ENCODE peak calls at places on chromosomes 11 and 22, in ten cellular contexts. One of them, this sample, is unnamed.

GRCh38 chr11:27795955-27796861 is 96.0 kb upstream of the BDNF start:
- DNase-seq in fibroblast of lung: no peak
- DNase-seq in nephron progenitor cell: peak
- DNase-seq in amniotic epithelial cell: no peak
- DNase-seq in GM23338: peak
- DNase-seq in CD4-positive, alpha-beta memory T cell: no peak
- DNase-seq in SK-N-DZ: no peak
- DNase-seq in RPMI8226: no peak
- DNase-seq in substantia nigra: no peak
- DNase-seq in AG08396: peak
- DNase-seq in this sample: no peak

GRCh38 chr11:120062561-120062930 is 75.4 kb downstream of the TRIM29 start:
- DNase-seq in nephron progenitor cell: no peak
- DNase-seq in substantia nigra: no peak
- DNase-seq in amniotic epithelial cell: no peak
- DNase-seq in fibroblast of lung: no peak
- DNase-seq in AG08396: no peak
- DNase-seq in CD4-positive, alpha-beta memory T cell: no peak
- DNase-seq in SK-N-DZ: no peak
- DNase-seq in GM23338: no peak
- DNase-seq in RPMI8226: no peak
- DNase-seq in this sample: no peak

GRCh38 chr11:107439586-107440201 is 17.9 kb downstream of the CWF19L2 start:
- DNase-seq in amniotic epithelial cell: no peak
- DNase-seq in CD4-positive, alpha-beta memory T cell: no peak
- DNase-seq in fibroblast of lung: no peak
- DNase-seq in substantia nigra: no peak
- DNase-seq in GM23338: no peak
- DNase-seq in nephron progenitor cell: no peak
- DNase-seq in SK-N-DZ: no peak
- DNase-seq in RPMI8226: no peak
- DNase-seq in AG08396: no peak
- DNase-seq in this sample: no peak

GRCh38 chr11:108568183-108568858 is 25.2 kb downstream of the EXPH5 start:
- DNase-seq in fibroblast of lung: no peak
- DNase-seq in AG08396: no peak
- DNase-seq in substantia nigra: no peak
- DNase-seq in CD4-positive, alpha-beta memory T cell: no peak
- DNase-seq in RPMI8226: no peak
- DNase-seq in SK-N-DZ: no peak
- DNase-seq in amniotic epithelial cell: no peak
- DNase-seq in GM23338: no peak
- DNase-seq in nephron progenitor cell: no peak
- DNase-seq in this sample: no peak

GRCh38 chr11:8199676-8200075 is 30.9 kb upstream of the RIC3 start:
- DNase-seq in SK-N-DZ: no peak
- DNase-seq in fibroblast of lung: no peak
- DNase-seq in AG08396: no peak
- DNase-seq in RPMI8226: no peak
- DNase-seq in substantia nigra: no peak
- DNase-seq in nephron progenitor cell: no peak
- DNase-seq in amniotic epithelial cell: no peak
- DNase-seq in CD4-positive, alpha-beta memory T cell: no peak
- DNase-seq in GM23338: no peak
- DNase-seq in this sample: no peak

GRCh38 chr22:50531546-50532352 is 1.9 kb upstream of the TYMP start:
- DNase-seq in substantia nigra: no peak
- DNase-seq in AG08396: peak
- DNase-seq in nephron progenitor cell: peak
- DNase-seq in fibroblast of lung: peak
- DNase-seq in CD4-positive, alpha-beta memory T cell: peak
- DNase-seq in GM23338: peak
- DNase-seq in amniotic epithelial cell: peak
- DNase-seq in RPMI8226: peak
- DNase-seq in SK-N-DZ: no peak
- DNase-seq in this sample: peak

GRCh38 chr11:25902476-25902875 is 429.5 kb upstream of the ANO3 start:
- DNase-seq in fibroblast of lung: no peak
- DNase-seq in substantia nigra: no peak
- DNase-seq in RPMI8226: no peak
- DNase-seq in amniotic epithelial cell: no peak
- DNase-seq in GM23338: no peak
- DNase-seq in SK-N-DZ: no peak
- DNase-seq in nephron progenitor cell: no peak
- DNase-seq in CD4-positive, alpha-beta memory T cell: no peak
- DNase-seq in AG08396: no peak
- DNase-seq in this sample: no peak

GRCh38 chr22:46107089-46107664 is 43.1 kb upstream of the PPARA start:
- DNase-seq in fibroblast of lung: no peak
- DNase-seq in AG08396: no peak
- DNase-seq in substantia nigra: peak
- DNase-seq in nephron progenitor cell: no peak
- DNase-seq in RPMI8226: no peak
- DNase-seq in GM23338: no peak
- DNase-seq in amniotic epithelial cell: no peak
- DNase-seq in SK-N-DZ: no peak
- DNase-seq in CD4-positive, alpha-beta memory T cell: no peak
- DNase-seq in this sample: no peak

GRCh38 chr11:106389096-106389495 is 311.6 kb downstream of the AASDHPPT start:
- DNase-seq in AG08396: no peak
- DNase-seq in RPMI8226: no peak
- DNase-seq in fibroblast of lung: peak
- DNase-seq in substantia nigra: no peak
- DNase-seq in nephron progenitor cell: no peak
- DNase-seq in GM23338: no peak
- DNase-seq in SK-N-DZ: no peak
- DNase-seq in CD4-positive, alpha-beta memory T cell: no peak
- DNase-seq in amniotic epithelial cell: peak
- DNase-seq in this sample: peak

GRCh38 chr22:35407352-35407751 is 7.4 kb downstream of the MCM5 start:
- DNase-seq in amniotic epithelial cell: no peak
- DNase-seq in nephron progenitor cell: no peak
- DNase-seq in fibroblast of lung: no peak
- DNase-seq in CD4-positive, alpha-beta memory T cell: no peak
- DNase-seq in AG08396: no peak
- DNase-seq in RPMI8226: no peak
- DNase-seq in SK-N-DZ: no peak
- DNase-seq in GM23338: no peak
- DNase-seq in substantia nigra: no peak
- DNase-seq in this sample: no peak

GRCh38 chr22:24401824-24402434 is 25.5 kb upstream of the ADORA2A start:
- DNase-seq in CD4-positive, alpha-beta memory T cell: no peak
- DNase-seq in amniotic epithelial cell: no peak
- DNase-seq in SK-N-DZ: no peak
- DNase-seq in nephron progenitor cell: no peak
- DNase-seq in AG08396: no peak
- DNase-seq in substantia nigra: no peak
- DNase-seq in GM23338: no peak
- DNase-seq in RPMI8226: no peak
- DNase-seq in fibroblast of lung: no peak
- DNase-seq in this sample: no peak

GRCh38 chr11:121489823-121490222 is 37.1 kb upstream of the SORL1-AS1 start:
- DNase-seq in nephron progenitor cell: no peak
- DNase-seq in substantia nigra: no peak
- DNase-seq in amniotic epithelial cell: peak
- DNase-seq in RPMI8226: no peak
- DNase-seq in AG08396: no peak
- DNase-seq in SK-N-DZ: no peak
- DNase-seq in GM23338: no peak
- DNase-seq in fibroblast of lung: no peak
- DNase-seq in CD4-positive, alpha-beta memory T cell: no peak
- DNase-seq in this sample: no peak

GRCh38 chr22:36536717-36537116 is 7.8 kb upstream of the EIF3D start:
- DNase-seq in fibroblast of lung: no peak
- DNase-seq in amniotic epithelial cell: no peak
- DNase-seq in substantia nigra: no peak
- DNase-seq in AG08396: no peak
- DNase-seq in RPMI8226: no peak
- DNase-seq in nephron progenitor cell: no peak
- DNase-seq in SK-N-DZ: no peak
- DNase-seq in CD4-positive, alpha-beta memory T cell: no peak
- DNase-seq in GM23338: peak
- DNase-seq in this sample: no peak

GRCh38 chr22:49927483-49928184 is 9.2 kb downstream of the CRELD2 start:
- DNase-seq in fibroblast of lung: no peak
- DNase-seq in SK-N-DZ: no peak
- DNase-seq in amniotic epithelial cell: no peak
- DNase-seq in AG08396: no peak
- DNase-seq in CD4-positive, alpha-beta memory T cell: no peak
- DNase-seq in nephron progenitor cell: no peak
- DNase-seq in GM23338: no peak
- DNase-seq in substantia nigra: no peak
- DNase-seq in RPMI8226: no peak
- DNase-seq in this sample: no peak

GRCh38 chr11:16960250-16960649 is 54.0 kb downstream of the PLEKHA7 start:
- DNase-seq in substantia nigra: no peak
- DNase-seq in fibroblast of lung: no peak
- DNase-seq in RPMI8226: no peak
- DNase-seq in SK-N-DZ: no peak
- DNase-seq in AG08396: no peak
- DNase-seq in GM23338: no peak
- DNase-seq in amniotic epithelial cell: peak
- DNase-seq in CD4-positive, alpha-beta memory T cell: no peak
- DNase-seq in nephron progenitor cell: no peak
- DNase-seq in this sample: no peak

GRCh38 chr11:10322830-10323792 is 18.2 kb downstream of the ADM start:
- DNase-seq in RPMI8226: peak
- DNase-seq in AG08396: peak
- DNase-seq in CD4-positive, alpha-beta memory T cell: peak
- DNase-seq in amniotic epithelial cell: peak
- DNase-seq in nephron progenitor cell: no peak
- DNase-seq in SK-N-DZ: peak
- DNase-seq in fibroblast of lung: peak
- DNase-seq in substantia nigra: no peak
- DNase-seq in GM23338: peak
- DNase-seq in this sample: peak